ENCODE peak calls at places on chromosomes 16 and 17, in four cellular contexts. V, M, G and C are unnamed samples.

GRCh38 chr17:72430611-72431432 is 310.0 kb downstream of the SOX9 start:
- DNase-seq in V (no peak), M (no peak), G (no peak), C (no peak)

GRCh38 chr16:15489016-15489415 is 54.6 kb downstream of the BMERB1 start:
- DNase-seq in V (no peak), M (no peak), G (no peak), C (no peak)

GRCh38 chr17:48593840-48594411 is 347 bp upstream of the HOXB5 start:
- DNase-seq in V (peak; percentile 94), M (no peak), G (peak; percentile 96), C (peak; percentile 99)

GRCh38 chr17:79842656-79843474 is 3.6 kb upstream of the CBX4 start:
- DNase-seq in V (no peak), M (no peak), G (peak; percentile 81), C (no peak)

GRCh38 chr17:44655983-44656700 is at the start of gene MEIOC:
- DNase-seq in V (peak; percentile 97), M (no peak), G (peak; percentile 97), C (peak; percentile 6)

GRCh38 chr16:2815299-2815771 is 1.7 kb upstream of the PRSS21 start:
- DNase-seq in V (no peak), M (no peak), G (no peak), C (no peak)

GRCh38 chr16:75011634-75012307 is 12.9 kb downstream of the ZNRF1 start:
- DNase-seq in V (no peak), M (peak; percentile 92), G (no peak), C (peak; percentile 92)

GRCh38 chr17:45021607-45022287 is 29.7 kb downstream of the DCAKD start:
- DNase-seq in V (peak; percentile 93), M (no peak), G (peak; percentile 96), C (peak; percentile 47)

GRCh38 chr16:61892531-61892930 is 143.7 kb downstream of the CDH8 start:
- DNase-seq in V (no peak), M (no peak), G (no peak), C (no peak)

GRCh38 chr16:66476328-66477027 is 49.4 kb downstream of the BEAN1 start:
- DNase-seq in V (peak; percentile 28), M (no peak), G (peak; percentile 68), C (no peak)

GRCh38 chr17:83173997-83174858 is 94.8 kb downstream of the METRNL start:
- DNase-seq in V (no peak), M (no peak), G (no peak), C (peak; percentile 21)

GRCh38 chr16:51155199-51155607 is 4.1 kb upstream of the SALL1 start:
- DNase-seq in V (no peak), M (no peak), G (peak; percentile 24), C (no peak)

GRCh38 chr16:56792960-56793359 is 63.0 kb downstream of the NUP93 start:
- DNase-seq in V (no peak), M (no peak), G (no peak), C (no peak)

GRCh38 chr16:719815-720506 is 985 bp upstream of the ANTKMT start:
- DNase-seq in V (peak; percentile 70), M (no peak), G (peak; percentile 54), C (no peak)

GRCh38 chr17:69326302-69327059 is 452 bp downstream of the ABCA5 start:
- DNase-seq in V (no peak), M (no peak), G (no peak), C (peak; percentile 26)

DNA sequence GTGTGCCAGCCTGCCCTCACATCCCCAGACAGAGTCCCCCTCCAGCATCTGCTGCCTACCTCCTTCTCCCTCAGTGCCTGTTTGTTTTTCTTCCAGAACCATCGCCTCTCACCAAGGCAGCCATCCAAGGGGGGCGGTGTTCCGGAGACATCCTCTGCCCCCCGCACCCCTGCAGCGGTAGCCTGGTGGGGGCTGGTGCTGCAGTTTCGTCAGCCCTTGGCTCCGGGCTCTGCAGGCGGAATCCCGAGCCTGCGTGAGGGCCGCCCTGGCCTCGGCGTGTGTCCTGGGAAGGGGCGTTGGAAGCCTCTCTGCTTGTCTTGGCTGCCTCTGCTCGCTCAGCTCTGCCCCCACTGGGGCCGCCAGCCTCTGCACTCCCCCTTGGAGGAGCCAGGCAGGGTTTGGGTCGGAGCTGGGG is 126.0 kb upstream of the CIBAR2 start:
- DNase-seq in V (no peak), M (no peak), G (peak; percentile 72), C (peak; percentile 95)
- TF ChIP-seq RCOR1 in V (no peak), M (no peak), G (no peak), C (no peak)

GRCh38 chr17:40345161-40346034 is 19.1 kb downstream of the GJD3 start:
- DNase-seq in V (peak; percentile 85), M (no peak), G (peak; percentile 74), C (peak; percentile 51)
- TF ChIP-seq RCOR1 in V (no peak), M (no peak), G (peak; percentile 32), C (no peak)

DNA sequence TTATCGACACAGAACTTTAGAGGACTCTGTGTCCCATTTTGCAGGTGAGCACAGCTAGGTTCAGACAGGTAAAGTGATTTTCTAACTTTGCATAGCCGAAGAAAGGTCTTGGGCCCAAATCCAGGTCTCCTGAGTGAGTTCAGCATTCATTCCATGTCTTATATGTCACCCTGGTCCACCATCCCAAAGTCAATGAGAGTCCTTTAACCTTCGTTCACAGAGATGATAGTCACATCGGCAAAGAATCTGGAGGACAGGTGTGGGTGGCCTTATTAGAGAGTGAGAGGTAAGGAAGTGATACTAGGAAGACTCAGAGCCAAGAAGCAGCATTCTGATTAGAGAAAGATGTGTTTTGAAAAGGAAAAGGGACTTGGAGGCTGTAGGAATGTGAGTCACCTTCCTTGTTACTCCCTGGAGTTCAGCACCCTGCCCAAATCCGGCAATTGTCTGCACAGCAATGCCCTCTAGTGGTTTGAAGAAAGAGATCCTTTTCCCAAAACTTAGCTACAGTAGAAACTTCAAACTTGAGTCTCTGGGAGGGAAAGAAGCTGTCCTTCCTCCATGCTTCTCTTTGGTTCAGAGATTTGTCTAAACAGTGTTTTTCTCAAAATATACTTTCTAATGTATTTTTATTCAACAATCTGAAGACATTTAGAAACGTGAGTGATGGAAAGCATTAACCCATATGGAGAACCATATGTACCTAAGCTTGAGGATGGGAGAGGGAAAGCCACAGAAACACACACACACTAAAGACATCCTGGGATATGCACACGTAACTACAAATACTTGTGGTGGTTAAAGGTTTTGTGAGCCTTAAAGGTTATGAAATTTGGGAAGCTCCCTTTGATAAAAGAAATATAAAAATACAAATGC is 96.4 kb upstream of the SHISA6 start:
- DNase-seq in V (peak; percentile 28), M (no peak), G (peak; percentile 24), C (no peak)
- TF ChIP-seq RCOR1 in V (no peak), M (no peak), G (no peak), C (no peak)

DNA sequence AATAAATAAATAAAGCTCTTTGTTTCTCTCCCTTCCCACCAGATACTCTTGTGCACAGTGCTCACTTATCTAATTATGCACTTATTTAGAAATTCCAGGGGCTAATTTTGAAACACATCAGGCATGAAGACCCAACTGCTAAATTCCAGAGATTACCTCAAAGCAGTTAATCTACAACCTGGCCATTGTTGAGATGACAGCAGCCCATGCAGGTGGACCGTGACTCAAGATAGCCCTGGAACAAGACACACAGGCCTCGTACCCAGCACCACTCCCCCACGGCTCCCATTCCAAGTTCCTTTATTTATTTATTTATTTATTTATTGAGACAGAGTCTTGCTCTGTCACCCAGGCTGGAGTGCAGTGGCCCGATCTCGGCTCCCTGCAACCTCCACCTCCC is 60.1 kb upstream of the NPEPPS start:
- DNase-seq in V (no peak), M (no peak), G (no peak), C (no peak)
- TF ChIP-seq RCOR1 in V (no peak), M (no peak), G (no peak), C (no peak)

GRCh38 chr16:86899156-86899555 is 320.8 kb downstream of the FOXL1 start:
- DNase-seq in V (no peak), M (no peak), G (no peak), C (no peak)
- TF ChIP-seq RCOR1 in V (no peak), M (no peak), G (no peak), C (no peak)